ENCODE peak calls at places on chromosomes 12 and 14, in four cellular contexts. C is endodermal cell; R is stomach; G is CD8-positive, alpha-beta T cell. V is an unnamed sample.

GRCh38 chr14:69323266-69323966 is 63.5 kb downstream of the GALNT16 start:
- DNase-seq in C (peak; percentile 51), R (no peak), G (no peak), V (peak; percentile 1)

GRCh38 chr12:108823804-108824203 is 33.6 kb downstream of the SSH1 start:
- DNase-seq in C (no peak), R (no peak), G (no peak), V (no peak)

GRCh38 chr14:99181804-99182520 is 90.0 kb downstream of the BCL11B start:
- DNase-seq in C (no peak), R (no peak), G (no peak), V (no peak)

GRCh38 chr12:93379432-93380308 is 1.9 kb downstream of the NUDT4 start:
- DNase-seq in C (no peak), R (no peak), G (no peak), V (no peak)

GRCh38 chr14:34043627-34044372 is 92.9 kb upstream of the EGLN3 start:
- DNase-seq in C (peak; percentile 65), R (no peak), G (peak; percentile 38), V (no peak)

GRCh38 chr12:113184098-113184899 is 979 bp downstream of the DDX54 start:
- DNase-seq in C (no peak), R (no peak), G (no peak), V (no peak)

GRCh38 chr12:53061404-53062010 is 11.6 kb downstream of the TNS2 start:
- DNase-seq in C (peak; percentile 86), R (peak; percentile 92), G (no peak), V (peak; percentile 96)

GRCh38 chr14:98893675-98894074 is 378.3 kb downstream of the BCL11B start:
- DNase-seq in C (no peak), R (no peak), G (no peak), V (peak; percentile 26)

GRCh38 chr14:79356040-79356439 is 855.3 kb downstream of the DIO2 start:
- DNase-seq in C (peak; percentile 53), R (no peak), G (no peak), V (no peak)

GRCh38 chr14:75428230-75429104 is 645 bp downstream of the JDP2 start:
- DNase-seq in C (peak; percentile 65), R (peak; percentile 51), G (peak; percentile 11), V (peak; percentile 63)

GRCh38 chr14:98408713-98409112 is 863.3 kb downstream of the BCL11B start:
- DNase-seq in C (no peak), R (no peak), G (no peak), V (no peak)

GRCh38 chr12:27523305-27523641 is 733 bp upstream of the PPFIBP1 start:
- DNase-seq in C (no peak), R (no peak), G (no peak), V (no peak)

GRCh38 chr14:89861630-89862029 is 92.9 kb downstream of the EFCAB11 start:
- DNase-seq in C (no peak), R (no peak), G (no peak), V (no peak)

GRCh38 chr12:17928708-17929366 is 161.2 kb downstream of the RERGL start:
- DNase-seq in C (no peak), R (no peak), G (no peak), V (no peak)

GRCh38 chr14:61698216-61698980 is 3.1 kb downstream of the HIF1A start:
- DNase-seq in C (no peak), R (no peak), G (no peak), V (no peak)

GRCh38 chr12:10366875-10367274 is 23.0 kb downstream of the KLRK1 start:
- DNase-seq in C (no peak), R (no peak), G (no peak), V (no peak)

GRCh38 chr14:62431496-62431895 is 613.8 kb downstream of the KCNH5 start:
- DNase-seq in C (no peak), R (no peak), G (no peak), V (no peak)

GRCh38 chr12:53624453-53624852 is 1.7 kb downstream of the ATF7 start:
- DNase-seq in C (no peak), R (no peak), G (no peak), V (no peak)

GRCh38 chr14:71166434-71166833 is 259.2 kb downstream of the PCNX1 start:
- DNase-seq in C (peak; percentile 62), R (no peak), G (no peak), V (peak; percentile 28)

GRCh38 chr14:72792051-72792788 is 101.7 kb downstream of the DPF3 start:
- DNase-seq in C (peak; percentile 70), R (no peak), G (no peak), V (no peak)

GRCh38 chr12:58602179-58602578 is 318.1 kb downstream of the LRIG3 start:
- DNase-seq in C (no peak), R (no peak), G (no peak), V (no peak)
- TF ChIP-seq CTCF in C (no peak), R (no peak), G (no peak), V (no peak)

DNA sequence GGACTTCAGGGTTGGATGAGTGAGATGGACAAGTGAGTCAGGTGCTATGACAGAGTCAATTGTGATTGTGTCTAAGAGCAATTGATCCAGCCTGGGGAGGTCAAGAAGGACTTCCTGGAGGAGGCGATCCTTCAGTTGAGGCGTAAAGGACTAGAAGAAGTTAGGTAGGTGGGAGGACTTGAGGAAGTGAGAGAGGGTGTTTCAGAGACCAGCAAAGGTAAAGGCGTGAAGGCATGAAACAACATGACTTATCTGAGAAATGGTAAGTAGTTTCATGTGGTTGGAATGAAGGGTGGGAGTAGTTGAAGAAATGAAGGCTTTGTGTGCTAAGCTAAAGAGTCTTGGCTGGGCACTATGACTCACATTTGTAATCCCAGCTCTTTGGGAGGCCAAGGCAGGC is 48.9 kb upstream of the PPP1CC start:
- DNase-seq in C (no peak), R (no peak), G (no peak), V (no peak)
- H3K4me3 ChIP-seq in C (no peak overlapping the region), R (no peak overlapping the region), G (no peak overlapping the region), V (no peak overlapping the region)

DNA sequence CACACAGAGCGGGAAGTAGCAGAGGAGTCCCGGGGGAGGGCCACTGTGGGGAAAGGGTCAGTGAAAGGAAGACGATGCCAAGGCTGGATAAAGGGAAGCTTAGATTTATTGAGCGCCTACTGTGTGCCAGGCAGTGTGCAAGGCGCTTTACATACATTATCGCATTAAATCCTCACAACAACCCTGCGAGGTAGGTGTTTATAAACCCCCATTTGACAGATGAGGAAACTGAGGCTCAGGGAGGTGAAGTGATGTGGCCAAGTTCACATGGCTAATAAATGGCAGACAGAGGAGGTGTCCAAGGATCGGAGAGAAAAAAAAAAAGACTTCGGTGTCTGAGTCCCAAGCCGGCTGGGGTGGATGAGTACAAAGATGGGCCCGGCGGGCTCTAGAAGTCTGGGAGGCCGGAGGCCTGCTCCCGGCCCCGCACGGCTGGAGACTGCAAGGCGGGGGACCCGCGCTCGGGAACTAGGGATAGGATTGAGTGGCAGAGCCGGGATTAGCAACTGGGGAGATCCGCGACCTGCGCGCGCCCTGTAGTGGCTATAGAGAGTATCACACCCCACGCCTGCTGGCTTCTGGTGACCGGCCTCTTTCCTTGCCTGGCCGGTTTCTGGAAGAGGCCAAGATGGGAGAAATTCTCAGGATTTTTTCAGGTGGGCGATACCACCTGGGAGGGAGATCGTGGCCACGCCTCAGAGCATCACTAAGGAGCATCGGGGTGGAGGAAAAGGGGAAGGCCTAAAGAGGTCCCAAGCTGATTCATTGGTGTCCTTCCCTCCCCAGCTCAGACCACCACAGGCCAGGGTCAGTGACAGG is 3.9 kb downstream of the DDN start:
- DNase-seq in C (peak; percentile 99), R (peak; percentile 86), G (peak; percentile 63), V (peak; percentile 86)
- H3K27me3 ChIP-seq in C (peaks cover 71% of the 10 kb centered on the region), R (peaks cover 97% of the 10 kb centered on the region), G (peaks cover 41% of the 10 kb centered on the region), V (no peaks in the 10 kb centered on the region)

GRCh38 chr12:56634837-56635538 is 4.9 kb upstream of the BAZ2A start:
- DNase-seq in C (peak; percentile 95), R (peak; percentile 80), G (peak; percentile 65), V (peak; percentile 79)
- TF ChIP-seq CTCF in C (peak; percentile 66), R (no peak), G (no peak), V (peak; percentile 33)

GRCh38 chr14:102916347-102917055 is 6.0 kb upstream of the AMN start:
- DNase-seq in C (no peak), R (no peak), G (no peak), V (no peak)

GRCh38 chr14:102914474-102915291 is 7.8 kb upstream of the AMN start:
- DNase-seq in C (no peak), R (no peak), G (no peak), V (no peak)

GRCh38 chr14:102917469-102918211 is 4.8 kb upstream of the AMN start:
- DNase-seq in C (peak; percentile 92), R (peak; percentile 62), G (peak; percentile 69), V (peak; percentile 65)

GRCh38 chr14:102915292-102916110 is 7.0 kb upstream of the AMN start:
- DNase-seq in C (no peak), R (no peak), G (no peak), V (no peak)

GRCh38 chr14:102917056-102917385 is 5.4 kb upstream of the AMN start:
- DNase-seq in C (no peak), R (no peak), G (no peak), V (no peak)
- H3K4me3 ChIP-seq in C (no peak overlapping the region), R (no peak overlapping the region), G (no peak overlapping the region), V (no peak overlapping the region)

DNA sequence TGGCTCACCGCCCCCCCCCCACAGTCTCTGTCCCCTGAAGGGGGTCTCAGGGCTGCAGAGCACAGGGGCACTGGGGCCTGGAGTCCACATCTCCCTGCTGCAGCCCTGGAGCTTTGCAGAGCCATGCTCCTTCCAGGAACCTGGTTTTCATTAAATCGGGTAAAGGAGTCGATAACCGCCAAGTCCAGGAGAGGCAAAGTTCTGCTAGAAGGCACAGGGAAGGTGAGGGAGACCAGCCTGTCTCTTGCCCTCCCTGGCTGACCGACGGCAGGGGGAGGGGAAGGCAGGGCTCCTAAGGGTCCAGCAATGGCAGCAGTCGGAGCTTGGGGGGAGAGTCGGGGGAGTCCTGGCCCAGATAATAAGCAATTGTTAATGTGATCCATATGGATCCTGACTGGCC is 3.1 kb downstream of the FIGNL2 start:
- DNase-seq in C (peak; percentile 46), R (no peak), G (no peak), V (no peak)
- H3K27me3 ChIP-seq in C (peaks cover 11% of the 10 kb centered on the region), R (peaks cover 100% of the 10 kb centered on the region), G (peaks cover 29% of the 10 kb centered on the region), V (peaks cover 32% of the 10 kb centered on the region)

GRCh38 chr12:24768415-24768814 is 180.5 kb downstream of the BCAT1 start:
- DNase-seq in C (no peak), R (no peak), G (no peak), V (no peak)
- TF ChIP-seq CTCF in C (peak; percentile 53), R (no peak), G (no peak), V (no peak)

GRCh38 chr12:118645219-118645618 is 268.9 kb downstream of the SUDS3 start:
- DNase-seq in C (peak; percentile 92), R (no peak), G (no peak), V (peak; percentile 32)

GRCh38 chr12:118651487-118651886 is 275.1 kb downstream of the SUDS3 start:
- DNase-seq in C (peak; percentile 13), R (no peak), G (no peak), V (no peak)

GRCh38 chr12:118655588-118655987 is 279.2 kb downstream of the SUDS3 start:
- DNase-seq in C (peak; percentile 18), R (no peak), G (no peak), V (no peak)

GRCh38 chr12:118649765-118650585 is 273.6 kb downstream of the SUDS3 start:
- DNase-seq in C (peak; percentile 16), R (no peak), G (no peak), V (no peak)

GRCh38 chr12:118650586-118650960 is 274.2 kb downstream of the SUDS3 start:
- DNase-seq in C (no peak), R (no peak), G (no peak), V (no peak)
- H3K4me3 ChIP-seq in C (no peak overlapping the region), R (no peak overlapping the region), G (no peak overlapping the region), V (no peak overlapping the region)

V was measured in body of pancreas.